ENCODE peak calls at places on chromosomes 12 and 14, in four cellular contexts. N is BE2C, J is RWPE2, X is mucosa of descending colon. M is an unnamed sample.

GRCh38 chr14:104893435-104894207 is 28.6 kb downstream of the CEP170B start:
- DNase-seq in J (peak; percentile 77), X (peak; percentile 16), N (peak; percentile 13), M (peak; percentile 16)

GRCh38 chr14:92412912-92413311 is 89.9 kb downstream of the SLC24A4 start:
- DNase-seq in X (no peak), J (no peak), N (no peak), M (no peak)

GRCh38 chr12:52552681-52553195 is at the start of gene KRT71:
- DNase-seq in N (no peak), X (no peak), J (no peak), M (no peak)

GRCh38 chr14:71437870-71438269 is 494.4 kb upstream of the RGS6 start:
- DNase-seq in N (no peak), X (no peak), J (no peak), M (no peak)

GRCh38 chr12:47413806-47414205 is 292.0 kb downstream of the RPAP3 start:
- DNase-seq in J (no peak), N (no peak), X (no peak), M (no peak)

GRCh38 chr12:107369679-107370078 is 276.3 kb upstream of the CRY1 start:
- DNase-seq in X (no peak), N (no peak), J (no peak), M (no peak)

GRCh38 chr12:111598637-111599458 is at the start of gene ATXN2:
- DNase-seq in J (no peak), N (peak; percentile 66), X (peak; percentile 68), M (peak; percentile 76)

GRCh38 chr14:27253946-27254345 is 656.1 kb upstream of the NOVA1 start:
- DNase-seq in X (no peak), N (no peak), J (no peak), M (no peak)

GRCh38 chr14:99729991-99730875 is 46.1 kb downstream of the CYP46A1 start:
- DNase-seq in N (peak; percentile 87), J (peak; percentile 61), X (peak; percentile 85), M (peak; percentile 69)

GRCh38 chr14:36520601-36521525 is 831 bp upstream of the NKX2-1 start:
- DNase-seq in J (no peak), X (peak; percentile 34), N (no peak), M (no peak)
- H3K9me3 ChIP-seq in J (no peaks in the 10 kb centered on the region), X (no peaks in the 10 kb centered on the region), N (no peaks in the 10 kb centered on the region), M (no peaks in the 10 kb centered on the region)

GRCh38 chr12:64678248-64678647 is 68.0 kb downstream of the RASSF3 start:
- DNase-seq in X (no peak), J (no peak), N (no peak), M (no peak)
- H3K4me1 ChIP-seq in X (peaks cover 64% of the 10 kb centered on the region), J (peaks cover 37% of the 10 kb centered on the region), N (peaks cover 27% of the 10 kb centered on the region), M (peaks cover 19% of the 10 kb centered on the region)

GRCh38 chr12:132945806-132946506 is 10.2 kb downstream of the ZNF605 start:
- DNase-seq in N (no peak), X (no peak), J (no peak), M (no peak)

GRCh38 chr12:132950844-132951535 is 5.1 kb downstream of the ZNF605 start:
- DNase-seq in X (no peak), N (no peak), J (no peak), M (no peak)

GRCh38 chr12:132949936-132950837 is 5.9 kb downstream of the ZNF605 start:
- DNase-seq in X (no peak), J (no peak), N (no peak), M (no peak)

GRCh38 chr12:132946507-132946820 is 9.6 kb downstream of the ZNF605 start:
- DNase-seq in J (no peak), N (no peak), X (no peak), M (no peak)

GRCh38 chr12:132948146-132949066 is 7.7 kb downstream of the ZNF605 start:
- DNase-seq in N (no peak), X (no peak), J (no peak), M (no peak)
- H3K9me3 ChIP-seq in N (peaks cover 3% of the 10 kb centered on the region), X (peaks cover 98% of the 10 kb centered on the region), J (peaks cover 12% of the 10 kb centered on the region), M (peaks cover 17% of the 10 kb centered on the region)

DNA sequence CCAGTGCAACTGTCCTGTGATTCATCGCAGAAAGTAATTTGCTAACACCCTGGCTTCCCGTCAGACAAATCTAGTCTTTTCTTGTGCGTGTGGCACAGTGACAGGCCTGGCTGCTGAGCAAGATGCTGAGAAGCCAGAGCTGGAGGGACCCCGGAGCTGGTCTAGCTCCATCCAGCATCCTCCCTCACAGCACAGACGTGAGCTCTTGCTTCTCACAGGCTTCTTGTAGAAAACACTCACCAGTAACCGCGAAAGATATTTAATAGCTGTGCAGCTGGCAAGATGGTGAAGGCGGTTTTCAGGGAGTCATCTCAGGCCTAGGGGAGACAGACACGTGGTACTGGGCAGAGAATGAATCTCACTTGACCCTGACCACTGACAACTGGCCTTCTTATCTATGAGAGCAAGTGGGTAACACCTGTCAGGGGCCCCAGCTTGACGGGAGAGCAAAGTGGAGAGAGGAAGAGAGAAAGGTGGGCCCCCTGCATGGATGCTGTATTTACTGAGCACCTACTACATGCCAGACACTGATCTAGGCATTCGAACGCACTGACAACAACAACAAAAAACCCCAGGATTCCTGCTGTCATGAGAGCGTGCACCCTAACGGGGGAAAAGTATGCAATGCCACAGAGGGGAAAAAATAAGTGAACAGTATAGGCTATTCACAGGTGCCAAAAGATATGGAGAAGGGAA is 63.3 kb downstream of the CCDC88C start:
- DNase-seq in X (no peak), J (no peak), N (no peak), M (no peak)
- H3K4me1 ChIP-seq in X (peaks cover 25% of the 10 kb centered on the region), J (peaks cover 5% of the 10 kb centered on the region), N (no peaks in the 10 kb centered on the region), M (peaks cover 2% of the 10 kb centered on the region)

DNA sequence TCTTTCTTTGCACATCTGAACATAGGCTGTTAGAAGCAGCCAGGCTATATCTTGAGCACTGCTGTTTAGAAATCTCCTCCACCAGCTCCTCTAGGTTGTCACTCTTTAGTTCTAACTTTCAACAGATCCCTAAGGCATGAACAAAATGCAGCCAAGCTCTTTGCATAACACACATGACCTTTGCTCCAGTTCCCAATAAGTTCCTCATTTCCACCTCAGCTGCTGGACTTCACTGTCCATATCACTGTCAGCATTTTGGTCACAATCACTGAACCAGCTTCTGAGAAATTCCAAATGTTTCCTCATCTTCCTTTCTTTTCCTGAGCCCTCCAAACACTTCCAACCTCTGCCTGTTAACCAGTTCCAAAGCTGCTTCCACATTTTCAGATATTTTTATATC is 27.6 kb upstream of the C14orf132 start:
- DNase-seq in N (no peak), X (no peak), J (no peak), M (no peak)
- H3K9me3 ChIP-seq in N (peaks cover 11% of the 10 kb centered on the region), X (peaks cover 12% of the 10 kb centered on the region), J (peaks cover 5% of the 10 kb centered on the region), M (peaks cover 6% of the 10 kb centered on the region)

GRCh38 chr12:120247183-120247582 is 18.3 kb downstream of the PXN start:
- DNase-seq in X (no peak), J (no peak), N (no peak), M (no peak)
- H3K4me1 ChIP-seq in X (peaks cover 17% of the 10 kb centered on the region), J (peaks cover 82% of the 10 kb centered on the region), N (peaks cover 21% of the 10 kb centered on the region), M (peaks cover 42% of the 10 kb centered on the region)